ENCODE peak calls at places on chromosomes 12 and 14, in four cellular contexts. H is WTC11, F is A549, O is K562. W is an unnamed sample.

GRCh38 chr12:118136559-118137003 is 657 bp downstream of the PEBP1 start:
- DNase-seq in O (peak), H (peak), F (peak), W (peak)

GRCh38 chr12:101675555-101675954 is 21.9 kb upstream of the CHPT1 start:
- DNase-seq in F (no peak), H (no peak), O (no peak), W (peak)

GRCh38 chr14:34229140-34229539 is 232.9 kb downstream of the SPTSSA start:
- DNase-seq in H (no peak), F (no peak), O (no peak), W (no peak)

GRCh38 chr12:1878214-1878613 is 40.2 kb downstream of the CACNA2D4 start:
- DNase-seq in F (no peak), O (no peak), H (no peak), W (no peak)

GRCh38 chr12:95763809-95764253 is 26.7 kb downstream of the NTN4 start:
- DNase-seq in O (peak), F (peak), H (no peak), W (peak)

GRCh38 chr14:56659361-56659760 is 79.8 kb downstream of the TMEM260 start:
- DNase-seq in O (no peak), H (no peak), F (no peak), W (no peak)

GRCh38 chr14:50773632-50774541 is 57.1 kb downstream of the NIN start:
- DNase-seq in H (peak), F (peak), O (peak), W (peak)

GRCh38 chr12:100868487-100868886 is 73.9 kb downstream of the ANO4 start:
- DNase-seq in H (no peak), F (no peak), O (no peak), W (no peak)

GRCh38 chr12:92593734-92594402 is 108.9 kb upstream of the PLEKHG7 start:
- DNase-seq in F (peak), O (no peak), H (no peak), W (peak)

GRCh38 chr14:23366163-23366921 is 1.4 kb upstream of the EFS start:
- DNase-seq in F (no peak), H (peak), O (no peak), W (no peak)

GRCh38 chr12:81815611-81816010 is 56.5 kb upstream of the PPFIA2 start:
- DNase-seq in O (no peak), H (no peak), F (no peak), W (no peak)

GRCh38 chr14:100059433-100059781 is 5.8 kb upstream of the EVL start:
- DNase-seq in H (no peak), O (no peak), F (no peak), W (no peak)

GRCh38 chr14:104739546-104740516 is 13.1 kb upstream of the SIVA1 start:
- DNase-seq in O (no peak), F (no peak), H (no peak), W (no peak)

GRCh38 chr12:5083955-5084849 is 40.5 kb downstream of the KCNA5 start:
- DNase-seq in F (peak), H (no peak), O (peak), W (peak)

GRCh38 chr14:73755434-73756014 is 41.3 kb upstream of the PNMA1 start:
- DNase-seq in F (no peak), H (no peak), O (peak), W (no peak)
- TF ChIP-seq NR3C1 in F (no peak), H (no peak), O (no peak), W (no peak)

GRCh38 chr14:31937730-31938346 is 139.3 kb upstream of the ARHGAP5 start:
- DNase-seq in O (peak), F (peak), H (no peak), W (peak)
- TF ChIP-seq NR3C1 in O (no peak), F (no peak), H (no peak), W (no peak)

GRCh38 chr12:119936705-119937323 is 52.2 kb upstream of the BICDL1 start:
- DNase-seq in H (no peak), F (no peak), O (no peak), W (no peak)

GRCh38 chr12:119942386-119942785 is 46.6 kb upstream of the BICDL1 start:
- DNase-seq in F (no peak), O (no peak), H (no peak), W (no peak)

GRCh38 chr12:119940881-119941280 is 48.2 kb upstream of the BICDL1 start:
- DNase-seq in O (no peak), H (no peak), F (peak), W (peak)

GRCh38 chr12:119932921-119933320 is 55.8 kb upstream of the CIT start:
- DNase-seq in H (no peak), F (no peak), O (no peak), W (no peak)

DNA sequence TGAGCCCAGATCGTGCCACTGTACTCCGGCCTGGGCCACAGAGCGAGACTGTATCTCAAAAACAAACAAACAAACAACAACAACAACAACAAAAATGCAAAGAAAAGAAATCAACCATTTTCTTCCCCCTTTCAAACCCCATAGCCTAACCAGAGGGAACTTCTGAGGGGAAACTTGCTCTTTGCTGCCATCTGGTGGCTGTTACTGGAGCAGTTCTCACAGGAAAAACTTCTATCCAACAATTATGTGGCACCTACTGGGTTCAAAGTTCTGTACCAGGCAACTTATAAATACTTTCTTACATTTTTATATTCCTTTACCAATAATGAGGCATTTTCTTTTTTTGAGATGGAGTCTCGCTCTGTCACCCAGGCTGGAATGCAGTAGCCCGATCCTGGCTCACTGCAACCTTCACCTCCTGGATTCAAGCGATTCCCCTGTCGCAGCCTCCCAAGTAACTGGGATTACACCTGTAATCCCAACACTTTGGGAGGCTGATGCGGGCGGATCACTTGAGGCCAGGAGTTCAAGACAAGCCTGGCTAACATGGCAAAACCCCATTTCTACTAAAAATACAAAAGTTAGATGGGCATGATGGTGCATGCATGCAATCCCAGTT is 50.9 kb upstream of the BICDL1 start:
- DNase-seq in F (peak), O (peak), H (peak), W (peak)
- TF ChIP-seq NR3C1 in F (no peak), O (no peak), H (no peak), W (no peak)

DNA sequence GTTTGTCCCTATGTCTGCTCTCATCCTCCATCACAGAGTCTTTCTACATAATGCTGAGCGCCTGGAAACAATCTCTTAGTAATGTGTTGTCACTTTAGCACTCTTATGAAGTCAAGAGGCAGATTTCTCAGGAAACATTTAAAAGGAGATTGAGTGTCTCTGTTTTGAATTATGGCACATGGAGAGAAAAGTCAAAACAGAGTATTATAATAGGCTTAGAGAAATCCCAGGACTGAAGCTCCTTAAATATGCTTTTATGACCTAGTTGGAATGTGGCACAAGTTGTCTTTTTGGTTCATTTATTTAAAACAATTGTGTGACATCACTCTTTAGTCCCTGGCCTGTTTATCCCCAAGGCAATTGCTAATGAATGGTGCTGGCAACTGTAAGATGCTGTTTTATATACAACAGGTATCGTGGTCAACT is 117.8 kb upstream of the HIF1A start:
- DNase-seq in O (no peak), F (no peak), H (no peak), W (no peak)
- TF ChIP-seq NR3C1 in O (no peak), F (no peak), H (no peak), W (no peak)

DNA sequence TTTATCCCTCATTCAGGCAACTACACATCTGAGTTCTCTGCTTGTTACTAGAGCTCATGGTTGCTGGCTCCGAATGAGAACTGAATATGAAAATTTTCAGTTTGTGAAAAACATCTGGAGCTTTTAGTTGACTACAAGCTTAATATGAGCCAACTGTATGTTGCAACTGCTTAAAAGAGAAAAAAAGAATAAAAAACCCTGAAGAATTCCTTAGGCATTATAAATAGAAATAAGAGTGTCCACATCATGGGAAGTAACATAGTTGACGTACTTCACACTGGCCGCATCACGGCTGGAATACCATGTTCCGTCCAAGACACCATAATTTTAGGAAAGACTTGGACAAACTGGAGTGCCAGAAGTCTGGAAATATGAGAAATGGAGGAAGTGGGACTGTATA is 57.9 kb downstream of the PDE3A start:
- DNase-seq in F (no peak), H (no peak), O (no peak), W (no peak)
- TF ChIP-seq NR3C1 in F (no peak), H (no peak), O (no peak), W (no peak)

DNA sequence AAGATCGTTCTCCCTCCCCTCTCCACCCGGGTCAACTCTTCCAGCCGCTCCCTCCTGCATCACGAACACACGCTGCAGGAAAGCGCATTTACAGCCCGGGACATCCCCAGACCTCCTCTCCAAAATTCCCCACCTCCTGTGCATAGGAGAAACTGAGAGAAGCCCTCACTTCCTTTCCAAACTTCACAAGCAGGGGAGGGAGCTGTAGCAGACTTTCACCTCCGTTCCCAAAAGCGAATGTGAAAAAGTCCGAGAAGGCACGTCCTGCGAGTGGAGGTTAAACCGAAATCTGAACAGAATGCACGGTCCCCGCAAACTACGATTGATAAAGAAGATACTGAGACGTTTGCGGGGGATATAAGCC is 467 bp downstream of the BCAT1 start:
- DNase-seq in O (peak), H (no peak), F (peak), W (no peak)
- TF ChIP-seq NR3C1 in O (no peak), H (no peak), F (no peak), W (no peak)

GRCh38 chr14:87013583-87013982 is 979.4 kb downstream of the GALC start:
- DNase-seq in H (no peak), O (no peak), F (no peak), W (no peak)

GRCh38 chr14:87018294-87018693 is 974.7 kb downstream of the GALC start:
- DNase-seq in O (no peak), F (no peak), H (no peak), W (no peak)

GRCh38 chr14:87017335-87017734 is 975.6 kb downstream of the GALC start:
- DNase-seq in F (no peak), H (no peak), O (no peak), W (no peak)

GRCh38 chr14:87014854-87015253 is 978.1 kb downstream of the GALC start:
- DNase-seq in H (no peak), O (no peak), F (no peak), W (no peak)
- TF ChIP-seq NR3C1 in H (no peak), O (no peak), F (no peak), W (no peak)